ENCODE peak calls at places on chromosomes 7 and 10, in five cellular contexts. H is upper lobe of right lung, Y is K562, E is aorta, M is tibial artery. L is an unnamed sample. For H3K9me3 and H3K36me3, the result is how much of the 10 kb centered on the place peaks cover.

GRCh38 chr7:137335814-137336213 is 7.7 kb downstream of the PTN start:
- DNase-seq in Y (no peak), E (no peak), H (no peak), M (no peak), L (no peak)

GRCh38 chr7:112869111-112869774 is 79.0 kb upstream of the TMEM168 start:
- DNase-seq in H (no peak), M (no peak), E (no peak), Y (peak), L (peak)

GRCh38 chr10:101563497-101564040 is 24.5 kb downstream of the POLL start:
- DNase-seq in M (no peak), Y (no peak), E (peak), H (no peak), L (no peak)

GRCh38 chr10:127977368-127978009 is 70.6 kb downstream of the PTPRE start:
- DNase-seq in H (peak), E (peak), M (peak), Y (no peak), L (no peak)

GRCh38 chr10:64261092-64261491 is 739.9 kb downstream of the REEP3 start:
- DNase-seq in E (no peak), M (no peak), Y (no peak), H (no peak), L (no peak)

GRCh38 chr10:86944471-86944870 is 12.9 kb downstream of the MMRN2 start:
- DNase-seq in Y (no peak), E (no peak), M (no peak), H (no peak), L (no peak)

GRCh38 chr10:122689146-122689807 is 10.4 kb downstream of the C10orf120 start:
- DNase-seq in M (no peak), H (no peak), E (no peak), Y (no peak), L (no peak)

GRCh38 chr10:43202224-43202656 is 64.0 kb downstream of the CSGALNACT2 start:
- DNase-seq in M (peak), H (peak), Y (peak), E (no peak), L (peak)

GRCh38 chr7:157568785-157569584 is 232.2 kb downstream of the DNAJB6 start:
- DNase-seq in Y (no peak), E (peak), M (peak), H (peak), L (no peak)

GRCh38 chr7:100077205-100077604 is 4.3 kb downstream of the ZNF3 start:
- DNase-seq in Y (no peak), M (no peak), H (no peak), E (no peak), L (no peak)

GRCh38 chr7:100075418-100075817 is 6.1 kb downstream of the ZNF3 start:
- DNase-seq in H (no peak), E (no peak), M (no peak), Y (no peak), L (no peak)

GRCh38 chr7:100071018-100071723 is 10.4 kb downstream of the ZNF3 start:
- DNase-seq in Y (no peak), E (no peak), M (no peak), H (no peak), L (no peak)

GRCh38 chr7:100069991-100070390 is 11.5 kb downstream of the ZNF3 start:
- DNase-seq in E (no peak), Y (no peak), M (no peak), H (no peak), L (no peak)

GRCh38 chr7:100072462-100072861 is 9.1 kb downstream of the ZNF3 start:
- DNase-seq in H (no peak), E (no peak), Y (no peak), M (no peak), L (no peak)
- H3K9me3 ChIP-seq in H (under half), E (under half), Y (half or more), M (under half), L (under half)

GRCh38 chr7:8215648-8216047 is 46.3 kb downstream of the ICA1 start:
- DNase-seq in M (no peak), Y (no peak), E (no peak), H (no peak), L (no peak)
- H3K36me3 ChIP-seq in M (under half), Y (under half), E (under half), H (under half), L (under half)

GRCh38 chr7:5380350-5381210 is 43.1 kb downstream of the TNRC18 start:
- DNase-seq in M (no peak), H (no peak), Y (no peak), E (no peak), L (no peak)
- H3K9me3 ChIP-seq in M (under half), H (under half), Y (under half), E (under half), L (under half)

DNA sequence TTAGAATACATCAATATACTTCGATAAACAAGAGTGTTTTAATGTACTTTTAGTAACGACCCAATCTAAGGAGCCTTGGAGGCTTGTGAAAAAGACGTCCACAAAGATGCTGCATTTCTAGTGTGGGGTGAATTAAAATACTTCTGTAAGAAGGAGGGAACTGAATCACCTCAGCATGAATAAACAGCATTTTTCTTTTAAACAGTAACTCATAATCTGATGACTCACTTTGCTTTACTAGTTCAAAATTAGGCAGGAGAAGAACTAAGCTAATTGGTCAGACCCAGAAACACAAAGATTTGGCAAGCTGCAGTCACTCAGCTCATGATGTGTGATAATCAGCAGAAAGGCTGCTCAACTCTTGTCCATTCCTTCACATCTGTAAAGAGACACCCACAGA is 24.2 kb downstream of the NCOA4 start:
- DNase-seq in Y (no peak), M (no peak), H (no peak), E (no peak), L (no peak)
- H3K36me3 ChIP-seq in Y (half or more), M (half or more), H (half or more), E (under half), L (half or more)

L was measured in HAP-1.